ENCODE peak calls at places on chromosomes 1 and 21, in nine cellular contexts. D is effector memory CD8-positive, alpha-beta T cell; E is AG10803; J is NCI-H345; Q is fibroblast of mammary gland; R is aorta; B is Right ventricle myocardium inferior; X is Calu3; H is DMS 273 treated with DMSO at 0.1 percent for 48 hours. P is an unnamed sample.

GRCh38 chr1:170145691-170146676 is at the start of gene NTMT2:
- DNase-seq in D (no peak), E (no peak), J (peak; percentile 92), Q (no peak), R (no peak), B (peak; percentile 63), X (no peak), H (no peak), P (no peak)

GRCh38 chr1:56502700-56503245 is 76.6 kb downstream of the PLPP3 start:
- DNase-seq in D (no peak), E (no peak), J (no peak), Q (peak; percentile 80), R (no peak), B (no peak), X (no peak), H (no peak), P (no peak)

GRCh38 chr1:165376041-165376810 is 19.7 kb upstream of the LMX1A start:
- DNase-seq in D (no peak), E (peak; percentile 96), J (peak; percentile 9), Q (peak; percentile 96), R (peak; percentile 93), B (peak; percentile 90), X (peak; percentile 54), H (peak; percentile 8), P (no peak)

GRCh38 chr1:101220906-101221305 is 15.9 kb upstream of the S1PR1 start:
- DNase-seq in D (no peak), E (no peak), J (no peak), Q (no peak), R (no peak), B (no peak), X (no peak), H (no peak), P (no peak)

GRCh38 chr1:100485855-100486258 is 52.1 kb upstream of the GPR88 start:
- DNase-seq in D (no peak), E (no peak), J (no peak), Q (no peak), R (no peak), B (no peak), X (no peak), H (no peak), P (no peak)

GRCh38 chr1:21294266-21295058 is 4.2 kb upstream of the ECE1 start:
- DNase-seq in D (peak; percentile 81), E (no peak), J (no peak), Q (no peak), R (no peak), B (peak; percentile 79), X (peak; percentile 47), H (no peak), P (no peak)

GRCh38 chr1:97904528-97904927 is 16.3 kb downstream of the DPYD start:
- DNase-seq in D (no peak), E (peak; percentile 68), J (no peak), Q (peak; percentile 79), R (no peak), B (no peak), X (no peak), H (no peak), P (no peak)

GRCh38 chr1:63516629-63517028 is 6.4 kb downstream of the ITGB3BP start:
- DNase-seq in D (no peak), E (no peak), J (no peak), Q (no peak), R (no peak), B (no peak), X (no peak), H (no peak), P (no peak)

GRCh38 chr21:40433575-40433974 is 413.4 kb downstream of the DSCAM start:
- DNase-seq in D (no peak), E (no peak), J (peak; percentile 47), Q (no peak), R (no peak), B (no peak), X (no peak), H (no peak), P (no peak)

GRCh38 chr1:113761937-113762336 is 2.7 kb upstream of the PHTF1 start:
- DNase-seq in D (no peak), E (no peak), J (no peak), Q (no peak), R (no peak), B (no peak), X (no peak), H (no peak), P (no peak)

GRCh38 chr1:42925132-42925769 is 33.4 kb downstream of the SLC2A1 start:
- DNase-seq in D (no peak), E (no peak), J (peak; percentile 27), Q (no peak), R (no peak), B (no peak), X (no peak), H (no peak), P (no peak)

GRCh38 chr1:59427155-59427554 is 130.3 kb downstream of the FGGY start:
- DNase-seq in D (no peak), E (peak; percentile 75), J (no peak), Q (peak; percentile 59), R (no peak), B (no peak), X (peak; percentile 74), H (peak; percentile 92), P (peak; percentile 66)

GRCh38 chr1:7380712-7381111 is 390.4 kb upstream of the VAMP3 start:
- DNase-seq in D (no peak), E (no peak), J (no peak), Q (no peak), R (no peak), B (no peak), X (no peak), H (no peak), P (no peak)

GRCh38 chr1:226035915-226036314 is 26.6 kb upstream of the H3-3A start:
- DNase-seq in D (no peak), E (no peak), J (no peak), Q (no peak), R (no peak), B (no peak), X (no peak), H (no peak), P (no peak)

GRCh38 chr1:231919900-231920299 is 293.3 kb downstream of the DISC1 start:
- DNase-seq in D (peak; percentile 38), E (no peak), J (no peak), Q (no peak), R (no peak), B (no peak), X (no peak), H (no peak), P (no peak)

GRCh38 chr1:42139444-42139843 is 13.8 kb upstream of the GUCA2B start:
- DNase-seq in D (no peak), E (no peak), J (no peak), Q (no peak), R (no peak), B (no peak), X (no peak), H (no peak), P (no peak)

GRCh38 chr1:27607239-27607804 is 3.4 kb upstream of the AHDC1 start:
- DNase-seq in D (no peak), E (no peak), J (no peak), Q (no peak), R (no peak), B (no peak), X (no peak), H (no peak), P (no peak)

GRCh38 chr1:65168867-65169266 is 20.9 kb downstream of the AK4 start:
- DNase-seq in D (no peak), E (no peak), J (no peak), Q (no peak), R (no peak), B (no peak), X (no peak), H (no peak), P (no peak)

GRCh38 chr21:36910581-36911307 is 55.7 kb downstream of the HLCS start:
- DNase-seq in D (no peak), E (peak; percentile 69), J (no peak), Q (peak; percentile 35), R (no peak), B (no peak), X (no peak), H (no peak), P (no peak)

GRCh38 chr1:158998781-158999161 is 10.9 kb upstream of the IFI16 start:
- DNase-seq in D (peak; percentile 68), E (peak; percentile 65), J (peak; percentile 43), Q (peak; percentile 68), R (peak; percentile 82), B (peak; percentile 82), X (peak; percentile 51), H (peak; percentile 40), P (no peak)

GRCh38 chr21:32412162-32412997 is at the start of gene EVA1C:
- DNase-seq in D (peak; percentile 68), E (no peak), J (peak; percentile 64), Q (peak; percentile 53), R (peak; percentile 90), B (peak; percentile 84), X (peak; percentile 34), H (no peak), P (no peak)

GRCh38 chr1:3357526-3358297 is 96.8 kb upstream of the ARHGEF16 start:
- DNase-seq in D (no peak), E (no peak), J (no peak), Q (no peak), R (no peak), B (no peak), X (no peak), H (no peak), P (no peak)

P was measured in NCI-H524 treated with DMSO at 0.1 percent for 48 hours.